ENCODE peak calls at places on chromosomes 12 and 14, in seven cellular contexts. M is H1; B is CD8-positive, alpha-beta T cell; E is fibroblast of mammary gland; N is A549; P is astrocyte of the cerebellum; G is spleen. K is an unnamed sample.

GRCh38 chr12:77685112-77685511 is 145.6 kb upstream of the NAV3 start:
- DNase-seq in G (no peak), M (no peak), E (peak; percentile 82), B (no peak), P (peak; percentile 80), N (peak; percentile 13), K (peak; percentile 49)

GRCh38 chr12:39581592-39581991 is 38.0 kb downstream of the ABCD2 start:
- DNase-seq in B (no peak), M (no peak), N (no peak), E (peak; percentile 70), P (no peak), G (no peak), K (no peak)

GRCh38 chr14:57725399-57726077 is 140.4 kb downstream of the SLC35F4 start:
- DNase-seq in M (no peak), P (no peak), N (no peak), B (no peak), G (no peak), E (peak; percentile 84), K (no peak)

GRCh38 chr12:91511795-91512420 is 329.3 kb upstream of the DCN start:
- DNase-seq in G (no peak), B (no peak), E (no peak), N (no peak), P (no peak), M (no peak), K (no peak)

GRCh38 chr12:41220931-41221330 is 32.8 kb downstream of the PDZRN4 start:
- DNase-seq in P (no peak), M (no peak), G (no peak), E (no peak), B (no peak), N (no peak), K (no peak)

GRCh38 chr12:42360747-42361403 is 34.9 kb downstream of the PPHLN1 start:
- DNase-seq in E (no peak), N (no peak), P (no peak), G (no peak), B (no peak), M (no peak), K (no peak)

GRCh38 chr14:95535226-95536021 is 574 bp downstream of the GLRX5 start:
- DNase-seq in B (no peak), E (no peak), N (no peak), M (no peak), P (no peak), G (peak; percentile 93), K (no peak)

GRCh38 chr12:56894698-56895368 is 39.4 kb downstream of the SDR9C7 start:
- DNase-seq in B (no peak), N (no peak), P (no peak), E (no peak), M (no peak), G (no peak), K (no peak)

GRCh38 chr14:44995770-44996294 is 33.8 kb downstream of the TOGARAM1 start:
- DNase-seq in M (no peak), P (no peak), G (no peak), N (no peak), E (no peak), B (no peak), K (no peak)

GRCh38 chr14:21063479-21063878 is 5.9 kb downstream of the RNASE8 start:
- DNase-seq in P (peak; percentile 70), M (no peak), N (no peak), G (no peak), B (no peak), E (peak; percentile 83), K (no peak)

GRCh38 chr12:54439521-54440255 is 20.6 kb upstream of the ITGA5 start:
- DNase-seq in N (peak; percentile 83), E (peak; percentile 88), M (no peak), G (no peak), B (no peak), P (peak; percentile 68), K (peak; percentile 71)

GRCh38 chr12:90695415-90695814 is 259.6 kb downstream of the CCER1 start:
- DNase-seq in P (no peak), M (no peak), G (no peak), N (no peak), B (no peak), E (peak; percentile 12), K (no peak)

GRCh38 chr12:6780573-6780972 is 8.3 kb downstream of the LAG3 start:
- DNase-seq in M (no peak), E (no peak), B (no peak), G (no peak), P (no peak), N (no peak), K (no peak)

GRCh38 chr12:8590842-8591545 is 21.7 kb downstream of the AICDA start:
- DNase-seq in G (no peak), M (no peak), P (no peak), B (no peak), E (peak; percentile 33), N (no peak), K (no peak)

GRCh38 chr14:71693373-71693772 is 238.9 kb upstream of the RGS6 start:
- DNase-seq in B (no peak), M (no peak), N (no peak), P (peak; percentile 74), E (peak; percentile 97), G (no peak), K (peak; percentile 82)

GRCh38 chr12:114269153-114269552 is 136.8 kb downstream of the TBX5 start:
- DNase-seq in B (no peak), G (no peak), P (no peak), M (no peak), N (no peak), E (no peak), K (no peak)

GRCh38 chr14:102905116-102906108 is 17.1 kb upstream of the AMN start:
- DNase-seq in G (no peak), E (no peak), N (no peak), P (no peak), M (no peak), B (no peak), K (no peak)

GRCh38 chr12:57895337-57896138 is 45.8 kb upstream of the ATP23 start:
- DNase-seq in M (no peak), B (no peak), P (no peak), E (peak; percentile 76), N (no peak), G (no peak), K (no peak)

GRCh38 chr14:24233538-24233866 is 773 bp downstream of the GMPR2 start:
- DNase-seq in G (no peak), M (no peak), E (no peak), B (no peak), N (no peak), P (no peak), K (no peak)

GRCh38 chr14:94176808-94177207 is 2.7 kb downstream of the PPP4R4 start:
- DNase-seq in M (no peak), P (no peak), G (no peak), E (no peak), N (no peak), B (no peak), K (no peak)

GRCh38 chr12:108495054-108495453 is 20.0 kb upstream of the FICD start:
- DNase-seq in N (peak; percentile 55), G (no peak), P (no peak), M (no peak), E (peak; percentile 51), B (no peak), K (no peak)

GRCh38 chr12:57089259-57090245 is 638 bp downstream of the NAB2 start:
- DNase-seq in P (no peak), N (no peak), E (peak; percentile 58), G (peak; percentile 89), M (no peak), B (peak; percentile 61), K (no peak)

GRCh38 chr12:7769999-7770398 is 5.0 kb downstream of the NANOGNB start:
- DNase-seq in N (no peak), E (no peak), B (no peak), M (no peak), G (no peak), P (no peak), K (no peak)

GRCh38 chr12:121452356-121453021 is 52.6 kb downstream of the RNF34 start:
- DNase-seq in G (no peak), E (no peak), M (no peak), B (no peak), P (no peak), N (no peak), K (no peak)
- H3K4me3 ChIP-seq in G (peak overlapping the region; percentile 21), E (no peak overlapping the region), M (no peak overlapping the region), B (no peak overlapping the region), P (no peak overlapping the region), N (no peak overlapping the region), K (peak overlapping the region; percentile 34)

GRCh38 chr12:124725099-124725498 is 138.6 kb downstream of the SCARB1 start:
- DNase-seq in B (no peak), P (no peak), G (no peak), M (no peak), N (no peak), E (no peak), K (no peak)

GRCh38 chr12:124725612-124726237 is 137.9 kb downstream of the SCARB1 start:
- DNase-seq in G (no peak), N (no peak), M (no peak), P (no peak), E (no peak), B (no peak), K (no peak)

GRCh38 chr12:124727244-124727673 is 136.4 kb downstream of the SCARB1 start:
- DNase-seq in E (peak; percentile 70), B (no peak), P (no peak), N (no peak), G (peak; percentile 92), M (no peak), K (no peak)

GRCh38 chr12:124730455-124730932 is 133.2 kb downstream of the SCARB1 start:
- DNase-seq in G (no peak), E (no peak), B (no peak), M (no peak), P (no peak), N (no peak), K (no peak)

GRCh38 chr12:124727922-124728321 is 135.7 kb downstream of the SCARB1 start:
- DNase-seq in P (no peak), G (no peak), M (no peak), B (no peak), N (no peak), E (no peak), K (no peak)
- TF ChIP-seq CTCF in P (peak; percentile 6), G (no peak), M (no peak), B (no peak), N (peak; percentile 27), E (no peak), K (no peak)

GRCh38 chr12:110222027-110222426 is 59.0 kb upstream of the ATP2A2 start:
- DNase-seq in P (no peak), N (no peak), E (no peak), M (no peak), G (no peak), B (no peak), K (no peak)
- H3K4me3 ChIP-seq in P (no peak overlapping the region), N (no peak overlapping the region), E (no peak overlapping the region), M (no peak overlapping the region), G (no peak overlapping the region), B (no peak overlapping the region), K (no peak overlapping the region)

DNA sequence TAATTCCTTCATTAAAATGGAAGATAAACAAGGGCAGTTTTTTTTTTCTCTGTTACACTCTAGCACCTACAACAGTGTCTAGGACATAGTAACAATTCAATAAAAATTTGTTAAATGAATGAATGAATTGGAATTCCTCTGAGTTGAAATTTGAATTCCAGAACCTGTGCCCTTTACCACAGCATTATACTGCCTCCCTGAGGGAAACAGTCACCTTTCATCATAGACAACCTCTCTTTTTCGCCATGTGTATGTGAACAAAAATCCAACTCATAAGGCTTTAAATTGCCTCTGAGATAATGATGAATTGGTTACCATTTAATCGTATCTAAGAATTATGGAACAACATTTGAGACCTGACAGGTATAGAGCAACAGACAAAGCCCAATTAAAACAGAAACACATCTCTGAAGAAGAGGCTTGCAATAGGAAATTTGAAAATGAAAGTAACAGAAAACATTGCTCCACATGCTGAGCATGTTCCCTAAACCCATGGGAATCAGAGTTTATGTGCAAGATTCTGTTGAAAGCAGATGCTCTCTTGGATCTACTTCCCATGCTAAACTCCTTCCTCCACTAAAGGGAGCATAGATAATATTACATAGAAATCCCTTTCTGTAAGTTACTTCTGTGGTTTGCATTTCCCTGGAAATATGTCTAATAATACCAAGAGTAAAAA is 657.8 kb downstream of the GALC start:
- DNase-seq in E (peak; percentile 49), G (no peak), P (no peak), N (no peak), B (no peak), M (no peak), K (no peak)
- TF ChIP-seq CTCF in E (peak; percentile 14), G (no peak), P (peak; percentile 18), N (no peak), B (no peak), M (no peak), K (no peak)